ENCODE peak calls at places on chromosomes 6 and 20, in five cellular contexts. C is GM12892; N is activated naive CD4-positive, alpha-beta T cell treated with Interleukin-2 at 50 U/mL for 16 hours; Q is kidney; J is type B pancreatic cell. Z is an unnamed sample.

GRCh38 chr20:54219751-54220426 is 12.0 kb downstream of the PFDN4 start:
- DNase-seq in N (no peak), Q (no peak), C (no peak), J (no peak), Z (no peak)

GRCh38 chr6:30497714-30498113 is 8.4 kb downstream of the HLA-E start:
- DNase-seq in C (no peak), Q (no peak), J (no peak), N (no peak), Z (no peak)

GRCh38 chr6:116210750-116211425 is 43.0 kb downstream of the TSPYL4 start:
- DNase-seq in C (no peak), Q (no peak), N (no peak), J (no peak), Z (no peak)

GRCh38 chr20:63759377-63759901 is 19.9 kb downstream of the SLC2A4RG start:
- DNase-seq in J (no peak), C (no peak), Q (no peak), N (no peak), Z (no peak)

GRCh38 chr20:23242104-23242503 is 108.5 kb upstream of the NXT1 start:
- DNase-seq in N (no peak), J (no peak), Q (no peak), C (no peak), Z (no peak)

GRCh38 chr6:109695468-109695867 is 4.4 kb downstream of the FIG4 start:
- DNase-seq in Q (no peak), J (no peak), N (no peak), C (no peak), Z (no peak)

GRCh38 chr20:3461191-3461874 is 9.5 kb upstream of the ATRN start:
- DNase-seq in Q (no peak), N (no peak), J (no peak), C (no peak), Z (no peak)

GRCh38 chr20:18042211-18042610 is 15.5 kb downstream of the OVOL2 start:
- DNase-seq in C (no peak), Q (no peak), J (no peak), N (no peak), Z (no peak)

GRCh38 chr6:137830562-137830961 is 36.5 kb upstream of the TNFAIP3 start:
- DNase-seq in Q (no peak), J (no peak), C (no peak), N (no peak), Z (no peak)

GRCh38 chr20:40442181-40442963 is 246.7 kb downstream of the MAFB start:
- DNase-seq in C (no peak), Q (no peak), N (no peak), J (no peak), Z (no peak)

GRCh38 chr6:16764188-16764950 is 3.1 kb upstream of the ATXN1 start:
- DNase-seq in C (no peak), Q (no peak), N (no peak), J (no peak), Z (no peak)

Z was measured in coronary artery.